ENCODE peak calls at places on chromosome 11, in seven cellular contexts. O, A, K, V, Q, W and P are unnamed samples.
A peak's percentile ranks its signal among the peaks of the same experiment; 100 is the strongest.

GRCh38 chr11:31797227-31798056 is 13.7 kb downstream of the PAX6 start:
- DNase-seq in O (no peak), A (no peak), K (no peak), V (no peak), Q (no peak), W (no peak), P (no peak)

GRCh38 chr11:70507466-70508230 is 109.3 kb downstream of the CTTN start:
- DNase-seq in O (no peak), A (no peak), K (no peak), V (no peak), Q (no peak), W (peak; percentile 8), P (no peak)

GRCh38 chr11:25970726-25971508 is 361.0 kb upstream of the ANO3 start:
- DNase-seq in O (no peak), A (no peak), K (no peak), V (no peak), Q (no peak), W (no peak), P (no peak)

GRCh38 chr11:70527046-70527395 is 128.7 kb downstream of the CTTN start:
- DNase-seq in O (no peak), A (no peak), K (no peak), V (no peak), Q (no peak), W (peak; percentile 54), P (no peak)

GRCh38 chr11:47234669-47235075 is 13.9 kb downstream of the ACP2 start:
- DNase-seq in O (peak; percentile 62), A (peak; percentile 48), K (no peak), V (peak; percentile 45), Q (no peak), W (peak; percentile 57), P (no peak)

GRCh38 chr11:5363712-5364111 is 12.4 kb downstream of the OR51B6 start:
- DNase-seq in O (no peak), A (no peak), K (no peak), V (no peak), Q (no peak), W (no peak), P (no peak)

GRCh38 chr11:121656333-121657090 is 203.7 kb upstream of the SORL1-AS1 start:
- DNase-seq in O (no peak), A (no peak), K (no peak), V (no peak), Q (no peak), W (no peak), P (no peak)

GRCh38 chr11:29751618-29752017 is 265.2 kb downstream of the KCNA4 start:
- DNase-seq in O (no peak), A (no peak), K (no peak), V (peak; percentile 24), Q (no peak), W (no peak), P (no peak)

GRCh38 chr11:12717851-12718291 is 43.6 kb downstream of the TEAD1 start:
- DNase-seq in O (no peak), A (no peak), K (no peak), V (no peak), Q (no peak), W (no peak), P (no peak)

GRCh38 chr11:62401356-62401755 is 17.5 kb upstream of the SCGB1A1 start:
- DNase-seq in O (no peak), A (no peak), K (no peak), V (no peak), Q (no peak), W (no peak), P (no peak)

GRCh38 chr11:58494096-58494495 is 13.8 kb downstream of the OR5B21 start:
- DNase-seq in O (no peak), A (no peak), K (no peak), V (peak; percentile 2), Q (no peak), W (no peak), P (no peak)

GRCh38 chr11:5605849-5606248 is 9.4 kb downstream of the TRIM6 start:
- DNase-seq in O (no peak), A (peak; percentile 87), K (no peak), V (peak; percentile 91), Q (no peak), W (no peak), P (no peak)

GRCh38 chr11:73654482-73655021 is 8.2 kb downstream of the PLEKHB1 start:
- DNase-seq in O (no peak), A (no peak), K (no peak), V (no peak), Q (no peak), W (no peak), P (no peak)

GRCh38 chr11:57798905-57799559 is 37.4 kb downstream of the CTNND1 start:
- DNase-seq in O (peak; percentile 71), A (peak; percentile 84), K (peak; percentile 67), V (peak; percentile 87), Q (no peak), W (no peak), P (no peak)

GRCh38 chr11:64911142-64911541 is 5.9 kb downstream of the ATG2A start:
- DNase-seq in O (no peak), A (no peak), K (no peak), V (no peak), Q (no peak), W (no peak), P (no peak)

GRCh38 chr11:29184939-29185890 is 831.6 kb downstream of the KCNA4 start:
- DNase-seq in O (no peak), A (peak; percentile 95), K (no peak), V (peak; percentile 76), Q (no peak), W (no peak), P (no peak)

GRCh38 chr11:121716060-121716459 is 263.3 kb upstream of the SORL1-AS1 start:
- DNase-seq in O (no peak), A (peak; percentile 25), K (no peak), V (peak; percentile 82), Q (no peak), W (no peak), P (no peak)

GRCh38 chr11:44203270-44204043 is 106.5 kb downstream of the ALX4 start:
- DNase-seq in O (no peak), A (no peak), K (no peak), V (no peak), Q (no peak), W (peak; percentile 65), P (no peak)

GRCh38 chr11:126474220-126474619 is 118.7 kb downstream of the ST3GAL4 start:
- DNase-seq in O (no peak), A (no peak), K (no peak), V (no peak), Q (no peak), W (no peak), P (no peak)

GRCh38 chr11:73356979-73357739 is 19.0 kb upstream of the RELT start:
- DNase-seq in O (no peak), A (no peak), K (no peak), V (no peak), Q (no peak), W (no peak), P (no peak)

GRCh38 chr11:21460082-21460481 is 732.8 kb upstream of the ANO5 start:
- DNase-seq in O (no peak), A (no peak), K (no peak), V (no peak), Q (no peak), W (no peak), P (no peak)

GRCh38 chr11:32658639-32659406 is 75.2 kb downstream of the EIF3M start:
- DNase-seq in O (no peak), A (no peak), K (no peak), V (peak; percentile 75), Q (no peak), W (no peak), P (no peak)

GRCh38 chr11:22471405-22471804 is 133.2 kb downstream of the SLC17A6 start:
- DNase-seq in O (no peak), A (no peak), K (no peak), V (no peak), Q (peak; percentile 21), W (no peak), P (no peak)

GRCh38 chr11:22467741-22468140 is 129.6 kb downstream of the SLC17A6 start:
- DNase-seq in O (no peak), A (no peak), K (no peak), V (no peak), Q (no peak), W (no peak), P (no peak)

GRCh38 chr11:22476589-22476988 is 138.4 kb downstream of the SLC17A6 start:
- DNase-seq in O (no peak), A (no peak), K (no peak), V (no peak), Q (no peak), W (no peak), P (no peak)

GRCh38 chr11:22474621-22475020 is 136.4 kb downstream of the SLC17A6 start:
- DNase-seq in O (no peak), A (no peak), K (no peak), V (peak; percentile 52), Q (no peak), W (no peak), P (no peak)

GRCh38 chr11:22472306-22472705 is 134.1 kb downstream of the SLC17A6 start:
- DNase-seq in O (no peak), A (no peak), K (no peak), V (no peak), Q (no peak), W (no peak), P (no peak)
- TF ChIP-seq CTCF in O (no peak), A (peak; percentile 32), K (no peak), V (peak; percentile 13), Q (no peak), W (peak; percentile 7), P (peak; percentile 25)

GRCh38 chr11:93196816-93197382 is 892 bp downstream of the SLC36A4 start:
- DNase-seq in O (no peak), A (no peak), K (no peak), V (peak; percentile 49), Q (no peak), W (no peak), P (no peak)
- TF ChIP-seq CTCF in O (peak; percentile 16), A (peak; percentile 57), K (no peak), V (peak; percentile 48), Q (peak; percentile 47), W (peak; percentile 7), P (peak; percentile 73)

GRCh38 chr11:69364901-69365300 is 70.9 kb downstream of the MYEOV start:
- DNase-seq in O (no peak), A (peak; percentile 38), K (no peak), V (peak; percentile 50), Q (no peak), W (no peak), P (no peak)
- TF ChIP-seq CTCF in O (no peak), A (no peak), K (no peak), V (no peak), Q (no peak), W (no peak), P (no peak)

DNA sequence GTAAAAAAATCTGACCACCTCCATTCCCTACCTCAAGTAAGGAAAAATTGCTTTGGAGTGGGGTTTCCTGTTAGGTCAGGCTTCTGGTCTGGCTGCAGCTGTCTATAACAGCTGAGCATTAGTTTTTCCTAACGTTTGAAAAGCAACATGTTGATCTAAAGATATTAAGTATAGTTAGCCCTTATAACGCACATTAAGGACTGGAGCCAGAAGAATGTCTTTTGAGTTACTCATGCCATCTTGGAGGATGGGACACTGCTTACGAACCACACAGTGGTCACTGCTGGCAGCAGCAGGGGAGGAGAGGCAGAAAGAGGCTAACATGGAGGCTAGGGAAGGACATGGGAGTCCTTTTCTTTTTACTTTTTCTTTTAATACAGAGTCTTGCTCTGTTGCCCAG is 44.1 kb upstream of the GDPD4 start:
- DNase-seq in O (no peak), A (peak; percentile 31), K (no peak), V (peak; percentile 60), Q (no peak), W (no peak), P (no peak)
- TF ChIP-seq CTCF in O (no peak), A (no peak), K (no peak), V (no peak), Q (no peak), W (no peak), P (no peak)

GRCh38 chr11:45577755-45578154 is 87.7 kb downstream of the CHST1 start:
- DNase-seq in O (no peak), A (no peak), K (no peak), V (no peak), Q (no peak), W (no peak), P (no peak)
- TF ChIP-seq CTCF in O (no peak), A (no peak), K (no peak), V (no peak), Q (no peak), W (no peak), P (no peak)